ENCODE peak calls at places on chromosome 22, in seven cellular contexts. One of them, this sample, is unnamed.

GRCh38 chr22:45240810-45241631 is at the start of gene KIAA0930:
- DNase-seq in HTR-8/SVneo: peak; percentile 86
- DNase-seq in CD8-positive, alpha-beta memory T cell: peak; percentile 92
- DNase-seq in omental fat pad: peak; percentile 67
- DNase-seq in caudate nucleus: peak; percentile 72
- DNase-seq in kidney epithelial cell: no peak
- DNase-seq in bronchial epithelial cell: no peak
- DNase-seq in this sample: peak; percentile 83

GRCh38 chr22:20115691-20116375 is at the start of gene RANBP1:
- DNase-seq in HTR-8/SVneo: no peak
- DNase-seq in CD8-positive, alpha-beta memory T cell: peak; percentile 47
- DNase-seq in omental fat pad: no peak
- DNase-seq in caudate nucleus: no peak
- DNase-seq in kidney epithelial cell: no peak
- DNase-seq in bronchial epithelial cell: no peak
- DNase-seq in this sample: no peak

GRCh38 chr22:29842740-29843139 is 4.7 kb upstream of the ASCC2 start:
- DNase-seq in HTR-8/SVneo: peak; percentile 34
- DNase-seq in CD8-positive, alpha-beta memory T cell: no peak
- DNase-seq in omental fat pad: no peak
- DNase-seq in caudate nucleus: no peak
- DNase-seq in kidney epithelial cell: peak; percentile 72
- DNase-seq in bronchial epithelial cell: peak; percentile 100
- DNase-seq in this sample: no peak

GRCh38 chr22:37484115-37485005 is 1.8 kb downstream of the MFNG start:
- DNase-seq in HTR-8/SVneo: no peak
- DNase-seq in CD8-positive, alpha-beta memory T cell: peak; percentile 83
- DNase-seq in omental fat pad: no peak
- DNase-seq in caudate nucleus: peak; percentile 29
- DNase-seq in kidney epithelial cell: no peak
- DNase-seq in bronchial epithelial cell: no peak
- DNase-seq in this sample: peak; percentile 76

GRCh38 chr22:47132428-47132825 is 370.0 kb downstream of the TBC1D22A start:
- DNase-seq in HTR-8/SVneo: no peak
- DNase-seq in CD8-positive, alpha-beta memory T cell: no peak
- DNase-seq in omental fat pad: no peak
- DNase-seq in caudate nucleus: no peak
- DNase-seq in kidney epithelial cell: no peak
- DNase-seq in bronchial epithelial cell: no peak
- DNase-seq in this sample: no peak

GRCh38 chr22:44574581-44575343 is 76.7 kb upstream of the RTL6 start:
- DNase-seq in HTR-8/SVneo: no peak
- DNase-seq in CD8-positive, alpha-beta memory T cell: no peak
- DNase-seq in omental fat pad: peak; percentile 20
- DNase-seq in caudate nucleus: no peak
- DNase-seq in kidney epithelial cell: no peak
- DNase-seq in bronchial epithelial cell: no peak
- DNase-seq in this sample: no peak

GRCh38 chr22:24331468-24332440 is 61.1 kb downstream of the SPECC1L start:
- DNase-seq in HTR-8/SVneo: no peak
- DNase-seq in CD8-positive, alpha-beta memory T cell: no peak
- DNase-seq in omental fat pad: no peak
- DNase-seq in caudate nucleus: no peak
- DNase-seq in kidney epithelial cell: no peak
- DNase-seq in bronchial epithelial cell: no peak
- DNase-seq in this sample: no peak

GRCh38 chr22:47107431-47107830 is 345.0 kb downstream of the TBC1D22A start:
- DNase-seq in HTR-8/SVneo: peak; percentile 32
- DNase-seq in CD8-positive, alpha-beta memory T cell: no peak
- DNase-seq in omental fat pad: no peak
- DNase-seq in caudate nucleus: no peak
- DNase-seq in kidney epithelial cell: peak; percentile 41
- DNase-seq in bronchial epithelial cell: peak; percentile 84
- DNase-seq in this sample: no peak

GRCh38 chr22:21073023-21073422 is 27.3 kb downstream of the LRRC74B start:
- DNase-seq in HTR-8/SVneo: no peak
- DNase-seq in CD8-positive, alpha-beta memory T cell: no peak
- DNase-seq in omental fat pad: no peak
- DNase-seq in caudate nucleus: no peak
- DNase-seq in kidney epithelial cell: no peak
- DNase-seq in bronchial epithelial cell: peak; percentile 76
- DNase-seq in this sample: no peak

GRCh38 chr22:49966716-49967332 is 6.3 kb downstream of the PIM3 start:
- DNase-seq in HTR-8/SVneo: no peak
- DNase-seq in CD8-positive, alpha-beta memory T cell: peak; percentile 48
- DNase-seq in omental fat pad: peak; percentile 63
- DNase-seq in caudate nucleus: no peak
- DNase-seq in kidney epithelial cell: no peak
- DNase-seq in bronchial epithelial cell: no peak
- DNase-seq in this sample: no peak

GRCh38 chr22:22210375-22210774 is 34.2 kb upstream of the VPREB1 start:
- DNase-seq in HTR-8/SVneo: no peak
- DNase-seq in CD8-positive, alpha-beta memory T cell: peak; percentile 51
- DNase-seq in omental fat pad: no peak
- DNase-seq in caudate nucleus: no peak
- DNase-seq in kidney epithelial cell: peak; percentile 78
- DNase-seq in bronchial epithelial cell: peak; percentile 95
- DNase-seq in this sample: no peak

GRCh38 chr22:50489363-50490243 is 2.9 kb downstream of the MIOX start:
- DNase-seq in HTR-8/SVneo: no peak
- DNase-seq in CD8-positive, alpha-beta memory T cell: no peak
- DNase-seq in omental fat pad: no peak
- DNase-seq in caudate nucleus: no peak
- DNase-seq in kidney epithelial cell: no peak
- DNase-seq in bronchial epithelial cell: no peak
- DNase-seq in this sample: no peak

GRCh38 chr22:25076281-25076680 is 123.4 kb upstream of the CRYBB3 start:
- DNase-seq in HTR-8/SVneo: no peak
- DNase-seq in CD8-positive, alpha-beta memory T cell: peak; percentile 61
- DNase-seq in omental fat pad: no peak
- DNase-seq in caudate nucleus: no peak
- DNase-seq in kidney epithelial cell: no peak
- DNase-seq in bronchial epithelial cell: no peak
- DNase-seq in this sample: peak; percentile 38

GRCh38 chr22:19717691-19718254 is 3.5 kb downstream of the SEPTIN5 start:
- DNase-seq in HTR-8/SVneo: peak; percentile 70
- DNase-seq in CD8-positive, alpha-beta memory T cell: peak; percentile 80
- DNase-seq in omental fat pad: peak; percentile 40
- DNase-seq in caudate nucleus: peak; percentile 73
- DNase-seq in kidney epithelial cell: no peak
- DNase-seq in bronchial epithelial cell: peak; percentile 18
- DNase-seq in this sample: peak; percentile 69

GRCh38 chr22:50282361-50283144 is 12.4 kb upstream of the MAPK11 start:
- DNase-seq in HTR-8/SVneo: peak; percentile 84
- DNase-seq in CD8-positive, alpha-beta memory T cell: no peak
- DNase-seq in omental fat pad: no peak
- DNase-seq in caudate nucleus: no peak
- DNase-seq in kidney epithelial cell: peak; percentile 67
- DNase-seq in bronchial epithelial cell: peak; percentile 93
- DNase-seq in this sample: no peak

GRCh38 chr22:45626198-45626651 is 45.4 kb upstream of the ATXN10 start:
- DNase-seq in HTR-8/SVneo: no peak
- DNase-seq in CD8-positive, alpha-beta memory T cell: no peak
- DNase-seq in omental fat pad: no peak
- DNase-seq in caudate nucleus: no peak
- DNase-seq in kidney epithelial cell: no peak
- DNase-seq in bronchial epithelial cell: peak; percentile 98
- DNase-seq in this sample: no peak

GRCh38 chr22:29689872-29690213 is 30.0 kb upstream of the CABP7 start:
- DNase-seq in HTR-8/SVneo: no peak
- DNase-seq in CD8-positive, alpha-beta memory T cell: peak; percentile 26
- DNase-seq in omental fat pad: no peak
- DNase-seq in caudate nucleus: peak; percentile 58
- DNase-seq in kidney epithelial cell: no peak
- DNase-seq in bronchial epithelial cell: peak; percentile 31
- DNase-seq in this sample: peak; percentile 20

GRCh38 chr22:19995611-19996339 is 20.8 kb downstream of the ARVCF start:
- DNase-seq in HTR-8/SVneo: no peak
- DNase-seq in CD8-positive, alpha-beta memory T cell: no peak
- DNase-seq in omental fat pad: no peak
- DNase-seq in caudate nucleus: no peak
- DNase-seq in kidney epithelial cell: no peak
- DNase-seq in bronchial epithelial cell: no peak
- DNase-seq in this sample: no peak

GRCh38 chr22:19109198-19110063 is 12.8 kb downstream of the DGCR2 start:
- DNase-seq in HTR-8/SVneo: no peak
- DNase-seq in CD8-positive, alpha-beta memory T cell: peak; percentile 70
- DNase-seq in omental fat pad: no peak
- DNase-seq in caudate nucleus: no peak
- DNase-seq in kidney epithelial cell: no peak
- DNase-seq in bronchial epithelial cell: peak; percentile 92
- DNase-seq in this sample: peak; percentile 94

GRCh38 chr22:39997939-39998726 is 3.4 kb downstream of the FAM83F start:
- DNase-seq in HTR-8/SVneo: peak; percentile 56
- DNase-seq in CD8-positive, alpha-beta memory T cell: no peak
- DNase-seq in omental fat pad: no peak
- DNase-seq in caudate nucleus: no peak
- DNase-seq in kidney epithelial cell: peak; percentile 55
- DNase-seq in bronchial epithelial cell: peak; percentile 75
- DNase-seq in this sample: no peak

GRCh38 chr22:35892192-35892591 is 136.4 kb downstream of the RBFOX2 start:
- DNase-seq in HTR-8/SVneo: no peak
- DNase-seq in CD8-positive, alpha-beta memory T cell: no peak
- DNase-seq in omental fat pad: no peak
- DNase-seq in caudate nucleus: no peak
- DNase-seq in kidney epithelial cell: no peak
- DNase-seq in bronchial epithelial cell: peak; percentile 64
- DNase-seq in this sample: no peak

GRCh38 chr22:24553597-24554315 is 1.2 kb downstream of the GUCD1 start:
- DNase-seq in HTR-8/SVneo: no peak
- DNase-seq in CD8-positive, alpha-beta memory T cell: no peak
- DNase-seq in omental fat pad: no peak
- DNase-seq in caudate nucleus: no peak
- DNase-seq in kidney epithelial cell: no peak
- DNase-seq in bronchial epithelial cell: no peak
- DNase-seq in this sample: no peak

GRCh38 chr22:25281675-25282345 is 62.4 kb downstream of the CRYBB2 start:
- DNase-seq in HTR-8/SVneo: no peak
- DNase-seq in CD8-positive, alpha-beta memory T cell: no peak
- DNase-seq in omental fat pad: no peak
- DNase-seq in caudate nucleus: no peak
- DNase-seq in kidney epithelial cell: no peak
- DNase-seq in bronchial epithelial cell: no peak
- DNase-seq in this sample: no peak